ENCODE peak calls at places on chromosomes 12 and 14, in seven cellular contexts. D, L, G, Z, O, F and S are unnamed samples.

GRCh38 chr12:63869656-63870055 is 25.2 kb downstream of the SRGAP1 start:
- DNase-seq in D (peak), L (peak), G (no peak), Z (no peak), O (no peak), F (no peak), S (peak)

GRCh38 chr14:99272669-99273024 is 650 bp upstream of the BCL11B start:
- DNase-seq in D (no peak), L (no peak), G (no peak), Z (no peak), O (no peak), F (no peak), S (no peak)

GRCh38 chr12:120903382-120903817 is 758 bp downstream of the SPPL3 start:
- DNase-seq in D (peak), L (peak), G (peak), Z (peak), O (peak), F (peak), S (peak)

GRCh38 chr12:119682635-119683340 is 14.9 kb downstream of the PRKAB1 start:
- DNase-seq in D (no peak), L (no peak), G (no peak), Z (no peak), O (no peak), F (no peak), S (no peak)

GRCh38 chr14:23063601-23064000 is 6.3 kb upstream of the CDH24 start:
- DNase-seq in D (no peak), L (no peak), G (no peak), Z (no peak), O (no peak), F (no peak), S (no peak)

GRCh38 chr14:53093206-53093605 is 59.9 kb downstream of the DDHD1 start:
- DNase-seq in D (peak), L (peak), G (no peak), Z (no peak), O (peak), F (peak), S (peak)

GRCh38 chr12:6280053-6280469 is 30.4 kb upstream of the PLEKHG6 start:
- DNase-seq in D (peak), L (peak), G (peak), Z (peak), O (peak), F (peak), S (peak)

GRCh38 chr14:51479584-51480305 is 172.0 kb upstream of the FRMD6 start:
- DNase-seq in D (peak), L (no peak), G (peak), Z (no peak), O (peak), F (peak), S (peak)

GRCh38 chr14:32620724-32621123 is 291.6 kb downstream of the AKAP6 start:
- DNase-seq in D (peak), L (no peak), G (peak), Z (no peak), O (no peak), F (peak), S (peak)

GRCh38 chr12:100225491-100225890 is 24.9 kb downstream of the ACTR6 start:
- DNase-seq in D (no peak), L (no peak), G (no peak), Z (no peak), O (no peak), F (no peak), S (no peak)

GRCh38 chr14:24310666-24311604 is at the start of gene LTB4R:
- DNase-seq in D (peak), L (peak), G (peak), Z (peak), O (peak), F (peak), S (peak)

GRCh38 chr12:42568952-42569916 is 20.3 kb downstream of the PRICKLE1 start:
- DNase-seq in D (peak), L (peak), G (peak), Z (peak), O (peak), F (no peak), S (peak)

GRCh38 chr12:47741340-47741703 is 16.0 kb upstream of the ENDOU start:
- DNase-seq in D (no peak), L (peak), G (peak), Z (no peak), O (no peak), F (no peak), S (no peak)

GRCh38 chr14:70708717-70709570 is 67.2 kb downstream of the TTC9 start:
- DNase-seq in D (no peak), L (no peak), G (no peak), Z (no peak), O (no peak), F (no peak), S (no peak)

GRCh38 chr12:90953956-90954421 is 987 bp downstream of the CCER1 start:
- DNase-seq in D (no peak), L (no peak), G (no peak), Z (no peak), O (no peak), F (no peak), S (no peak)
- TF ChIP-seq CTCF in D (no peak), L (peak), G (no peak), Z (peak), O (peak), F (no peak), S (peak)

GRCh38 chr12:49538740-49539403 is at the start of gene KCNH3:
- DNase-seq in D (peak), L (peak), G (peak), Z (peak), O (peak), F (peak), S (peak)
- H3K4me3 ChIP-seq in D (peak), L (peak), G (peak), Z (peak), O (peak), F (peak), S (peak)

GRCh38 chr12:114913871-114914801 is 230.2 kb upstream of the TBX3 start:
- DNase-seq in D (peak), L (peak), G (peak), Z (no peak), O (no peak), F (peak), S (peak)
- TF ChIP-seq CTCF in D (no peak), L (no peak), G (no peak), Z (no peak), O (no peak), F (no peak), S (no peak)

GRCh38 chr12:71767183-71767582 is 12.5 kb downstream of the RAB21 start:
- DNase-seq in D (no peak), L (no peak), G (no peak), Z (no peak), O (no peak), F (no peak), S (no peak)

GRCh38 chr12:71766202-71766601 is 11.5 kb downstream of the RAB21 start:
- DNase-seq in D (no peak), L (no peak), G (no peak), Z (no peak), O (no peak), F (no peak), S (no peak)

GRCh38 chr12:71772728-71773127 is 18.1 kb downstream of the RAB21 start:
- DNase-seq in D (no peak), L (no peak), G (no peak), Z (no peak), O (no peak), F (no peak), S (no peak)

GRCh38 chr12:71771069-71771468 is 16.4 kb downstream of the RAB21 start:
- DNase-seq in D (no peak), L (no peak), G (no peak), Z (no peak), O (no peak), F (no peak), S (peak)

GRCh38 chr12:71768900-71769299 is 14.2 kb downstream of the RAB21 start:
- DNase-seq in D (no peak), L (no peak), G (no peak), Z (no peak), O (no peak), F (no peak), S (no peak)
- H3K4me3 ChIP-seq in D (no peak), L (no peak), G (no peak), Z (no peak), O (no peak), F (no peak), S (no peak)

GRCh38 chr14:75143761-75144527 is 17.1 kb upstream of the NEK9 start:
- DNase-seq in D (no peak), L (no peak), G (no peak), Z (no peak), O (no peak), F (no peak), S (no peak)

GRCh38 chr14:75142494-75142893 is 15.6 kb upstream of the NEK9 start:
- DNase-seq in D (no peak), L (no peak), G (no peak), Z (no peak), O (no peak), F (no peak), S (no peak)

GRCh38 chr14:75150150-75150549 is 23.3 kb upstream of the NEK9 start:
- DNase-seq in D (no peak), L (no peak), G (no peak), Z (no peak), O (no peak), F (no peak), S (peak)

GRCh38 chr14:75144944-75145343 is 18.1 kb upstream of the NEK9 start:
- DNase-seq in D (no peak), L (no peak), G (no peak), Z (no peak), O (no peak), F (no peak), S (no peak)

GRCh38 chr14:75147423-75148071 is 20.7 kb upstream of the NEK9 start:
- DNase-seq in D (peak), L (peak), G (peak), Z (peak), O (peak), F (peak), S (peak)
- TF ChIP-seq CTCF in D (peak), L (peak), G (peak), Z (peak), O (peak), F (peak), S (peak)

GRCh38 chr12:69247253-69248018 is 8.1 kb downstream of the CPSF6 start:
- DNase-seq in D (no peak), L (no peak), G (no peak), Z (no peak), O (no peak), F (no peak), S (no peak)
- H3K4me3 ChIP-seq in D (no peak), L (no peak), G (no peak), Z (no peak), O (no peak), F (no peak), S (no peak)

DNA sequence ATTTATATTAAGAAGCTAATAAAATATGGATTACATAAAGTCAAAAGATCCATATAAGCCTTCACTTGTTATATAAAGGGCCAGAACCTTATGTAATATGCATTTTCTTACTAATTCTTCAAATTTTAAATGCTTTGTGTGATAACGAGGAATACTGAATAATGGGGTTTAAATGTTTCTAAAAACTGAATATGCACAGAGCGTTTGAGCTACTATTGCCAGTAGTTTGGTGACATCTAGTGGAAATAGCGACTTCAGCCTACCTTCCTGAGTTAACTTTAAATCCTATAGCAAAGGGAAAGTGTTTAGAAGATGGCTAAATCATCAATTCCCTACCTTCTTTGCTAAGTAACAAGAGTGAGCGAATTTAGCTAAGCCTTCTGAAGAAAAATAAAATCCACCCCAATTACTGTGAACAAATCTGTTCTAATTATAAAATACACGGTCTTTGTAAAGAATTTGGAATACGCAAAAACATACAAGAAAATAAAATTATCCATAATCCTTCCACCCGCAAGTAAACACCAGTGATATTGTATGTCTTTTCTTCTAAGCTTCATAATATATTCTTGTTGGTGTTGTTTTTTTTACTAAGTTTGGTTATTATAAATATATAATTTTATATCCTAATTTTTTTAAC is 115.5 kb upstream of the G2E3 start:
- DNase-seq in D (peak), L (peak), G (peak), Z (peak), O (peak), F (peak), S (peak)
- TF ChIP-seq CTCF in D (peak), L (peak), G (peak), Z (peak), O (peak), F (peak), S (peak)